ENCODE peak calls at places on chromosomes 16 and 17, in ten cellular contexts. One of them, this sample, is unnamed.

GRCh38 chr17:17120294-17120693 is 78.0 kb downstream of the MPRIP start:
- DNase-seq in gastrocnemius medialis: no peak
- DNase-seq in CD4-positive, alpha-beta T cell: no peak
- DNase-seq in AG04450: no peak
- DNase-seq in ovary: no peak
- DNase-seq in transverse colon: no peak
- DNase-seq in ascending aorta: no peak
- DNase-seq in uterus: no peak
- DNase-seq in effector memory CD4-positive, alpha-beta T cell: no peak
- DNase-seq in CD4-positive, CD25-positive, alpha-beta regulatory T cell: no peak
- DNase-seq in this sample: no peak

GRCh38 chr17:72931163-72931562 is 161.3 kb downstream of the SLC39A11 start:
- DNase-seq in gastrocnemius medialis: no peak
- DNase-seq in CD4-positive, alpha-beta T cell: no peak
- DNase-seq in AG04450: no peak
- DNase-seq in ovary: no peak
- DNase-seq in transverse colon: no peak
- DNase-seq in ascending aorta: no peak
- DNase-seq in uterus: no peak
- DNase-seq in effector memory CD4-positive, alpha-beta T cell: no peak
- DNase-seq in CD4-positive, CD25-positive, alpha-beta regulatory T cell: no peak
- DNase-seq in this sample: no peak

GRCh38 chr17:60102632-60103047 is 23.9 kb upstream of the HEATR6 start:
- DNase-seq in gastrocnemius medialis: no peak
- DNase-seq in CD4-positive, alpha-beta T cell: peak; percentile 8
- DNase-seq in AG04450: no peak
- DNase-seq in ovary: no peak
- DNase-seq in transverse colon: peak; percentile 37
- DNase-seq in ascending aorta: no peak
- DNase-seq in uterus: no peak
- DNase-seq in effector memory CD4-positive, alpha-beta T cell: no peak
- DNase-seq in CD4-positive, CD25-positive, alpha-beta regulatory T cell: no peak
- DNase-seq in this sample: peak; percentile 28

GRCh38 chr16:66899945-66900688 is 18.6 kb downstream of the CDH16 start:
- DNase-seq in gastrocnemius medialis: peak; percentile 98
- DNase-seq in CD4-positive, alpha-beta T cell: no peak
- DNase-seq in AG04450: peak; percentile 53
- DNase-seq in ovary: peak; percentile 92
- DNase-seq in transverse colon: peak; percentile 86
- DNase-seq in ascending aorta: peak; percentile 92
- DNase-seq in uterus: peak; percentile 93
- DNase-seq in effector memory CD4-positive, alpha-beta T cell: no peak
- DNase-seq in CD4-positive, CD25-positive, alpha-beta regulatory T cell: no peak
- DNase-seq in this sample: no peak

GRCh38 chr16:50259334-50260205 is 6.8 kb upstream of the ADCY7 start:
- DNase-seq in gastrocnemius medialis: peak; percentile 73
- DNase-seq in CD4-positive, alpha-beta T cell: no peak
- DNase-seq in AG04450: no peak
- DNase-seq in ovary: peak; percentile 72
- DNase-seq in transverse colon: peak; percentile 38
- DNase-seq in ascending aorta: no peak
- DNase-seq in uterus: no peak
- DNase-seq in effector memory CD4-positive, alpha-beta T cell: no peak
- DNase-seq in CD4-positive, CD25-positive, alpha-beta regulatory T cell: no peak
- DNase-seq in this sample: no peak

GRCh38 chr17:77366558-77367245 is 225.9 kb downstream of the SEC14L1 start:
- DNase-seq in gastrocnemius medialis: no peak
- DNase-seq in CD4-positive, alpha-beta T cell: no peak
- DNase-seq in AG04450: no peak
- DNase-seq in ovary: peak; percentile 58
- DNase-seq in transverse colon: peak; percentile 49
- DNase-seq in ascending aorta: no peak
- DNase-seq in uterus: peak; percentile 25
- DNase-seq in effector memory CD4-positive, alpha-beta T cell: no peak
- DNase-seq in CD4-positive, CD25-positive, alpha-beta regulatory T cell: no peak
- DNase-seq in this sample: no peak

GRCh38 chr17:49951362-49952080 is 17.5 kb upstream of the DLX4 start:
- DNase-seq in gastrocnemius medialis: no peak
- DNase-seq in CD4-positive, alpha-beta T cell: no peak
- DNase-seq in AG04450: no peak
- DNase-seq in ovary: peak; percentile 65
- DNase-seq in transverse colon: no peak
- DNase-seq in ascending aorta: no peak
- DNase-seq in uterus: no peak
- DNase-seq in effector memory CD4-positive, alpha-beta T cell: no peak
- DNase-seq in CD4-positive, CD25-positive, alpha-beta regulatory T cell: no peak
- DNase-seq in this sample: no peak

GRCh38 chr17:14078027-14078426 is 8.7 kb downstream of the COX10 start:
- DNase-seq in gastrocnemius medialis: no peak
- DNase-seq in CD4-positive, alpha-beta T cell: no peak
- DNase-seq in AG04450: no peak
- DNase-seq in ovary: no peak
- DNase-seq in transverse colon: no peak
- DNase-seq in ascending aorta: no peak
- DNase-seq in uterus: no peak
- DNase-seq in effector memory CD4-positive, alpha-beta T cell: no peak
- DNase-seq in CD4-positive, CD25-positive, alpha-beta regulatory T cell: no peak
- DNase-seq in this sample: no peak

GRCh38 chr17:51890710-51891109 is 267.8 kb downstream of the CA10 start:
- DNase-seq in gastrocnemius medialis: no peak
- DNase-seq in CD4-positive, alpha-beta T cell: no peak
- DNase-seq in AG04450: no peak
- DNase-seq in ovary: no peak
- DNase-seq in transverse colon: no peak
- DNase-seq in ascending aorta: no peak
- DNase-seq in uterus: no peak
- DNase-seq in effector memory CD4-positive, alpha-beta T cell: no peak
- DNase-seq in CD4-positive, CD25-positive, alpha-beta regulatory T cell: no peak
- DNase-seq in this sample: no peak

GRCh38 chr16:21081329-21081728 is 69.3 kb downstream of the DNAH3 start:
- DNase-seq in gastrocnemius medialis: no peak
- DNase-seq in CD4-positive, alpha-beta T cell: no peak
- DNase-seq in AG04450: no peak
- DNase-seq in ovary: no peak
- DNase-seq in transverse colon: no peak
- DNase-seq in ascending aorta: no peak
- DNase-seq in uterus: no peak
- DNase-seq in effector memory CD4-positive, alpha-beta T cell: no peak
- DNase-seq in CD4-positive, CD25-positive, alpha-beta regulatory T cell: no peak
- DNase-seq in this sample: no peak

GRCh38 chr16:56354016-56354415 is 71.3 kb downstream of the AMFR start:
- DNase-seq in gastrocnemius medialis: no peak
- DNase-seq in CD4-positive, alpha-beta T cell: no peak
- DNase-seq in AG04450: no peak
- DNase-seq in ovary: peak; percentile 10
- DNase-seq in transverse colon: peak; percentile 4
- DNase-seq in ascending aorta: peak; percentile 48
- DNase-seq in uterus: peak; percentile 6
- DNase-seq in effector memory CD4-positive, alpha-beta T cell: no peak
- DNase-seq in CD4-positive, CD25-positive, alpha-beta regulatory T cell: no peak
- DNase-seq in this sample: no peak

GRCh38 chr16:89326721-89327120 is 109.2 kb downstream of the ZNF778 start:
- DNase-seq in gastrocnemius medialis: no peak
- DNase-seq in CD4-positive, alpha-beta T cell: no peak
- DNase-seq in AG04450: no peak
- DNase-seq in ovary: no peak
- DNase-seq in transverse colon: no peak
- DNase-seq in ascending aorta: no peak
- DNase-seq in uterus: no peak
- DNase-seq in effector memory CD4-positive, alpha-beta T cell: no peak
- DNase-seq in CD4-positive, CD25-positive, alpha-beta regulatory T cell: no peak
- DNase-seq in this sample: no peak

GRCh38 chr17:67376892-67377726 is at the start of gene PITPNC1:
- DNase-seq in gastrocnemius medialis: peak; percentile 54
- DNase-seq in CD4-positive, alpha-beta T cell: peak; percentile 84
- DNase-seq in AG04450: peak; percentile 61
- DNase-seq in ovary: peak; percentile 86
- DNase-seq in transverse colon: peak; percentile 87
- DNase-seq in ascending aorta: peak; percentile 92
- DNase-seq in uterus: peak; percentile 81
- DNase-seq in effector memory CD4-positive, alpha-beta T cell: peak; percentile 83
- DNase-seq in CD4-positive, CD25-positive, alpha-beta regulatory T cell: peak; percentile 78
- DNase-seq in this sample: peak; percentile 91

GRCh38 chr16:70252355-70252988 is 732 bp upstream of the EXOSC6 start:
- DNase-seq in gastrocnemius medialis: no peak
- DNase-seq in CD4-positive, alpha-beta T cell: no peak
- DNase-seq in AG04450: no peak
- DNase-seq in ovary: no peak
- DNase-seq in transverse colon: no peak
- DNase-seq in ascending aorta: no peak
- DNase-seq in uterus: no peak
- DNase-seq in effector memory CD4-positive, alpha-beta T cell: no peak
- DNase-seq in CD4-positive, CD25-positive, alpha-beta regulatory T cell: no peak
- DNase-seq in this sample: no peak

GRCh38 chr16:67857547-67858233 is 10.2 kb upstream of the CENPT start:
- DNase-seq in gastrocnemius medialis: peak; percentile 91
- DNase-seq in CD4-positive, alpha-beta T cell: peak; percentile 16
- DNase-seq in AG04450: peak; percentile 48
- DNase-seq in ovary: no peak
- DNase-seq in transverse colon: peak; percentile 75
- DNase-seq in ascending aorta: peak; percentile 92
- DNase-seq in uterus: peak; percentile 82
- DNase-seq in effector memory CD4-positive, alpha-beta T cell: peak; percentile 46
- DNase-seq in CD4-positive, CD25-positive, alpha-beta regulatory T cell: no peak
- DNase-seq in this sample: no peak

GRCh38 chr16:53091508-53092211 is 36.9 kb downstream of the CHD9 start:
- DNase-seq in gastrocnemius medialis: peak; percentile 61
- DNase-seq in CD4-positive, alpha-beta T cell: no peak
- DNase-seq in AG04450: peak; percentile 71
- DNase-seq in ovary: no peak
- DNase-seq in transverse colon: peak; percentile 42
- DNase-seq in ascending aorta: peak; percentile 76
- DNase-seq in uterus: peak; percentile 77
- DNase-seq in effector memory CD4-positive, alpha-beta T cell: no peak
- DNase-seq in CD4-positive, CD25-positive, alpha-beta regulatory T cell: no peak
- DNase-seq in this sample: peak; percentile 63

GRCh38 chr17:2789700-2790099 is 6.5 kb upstream of the RAP1GAP2 start:
- DNase-seq in gastrocnemius medialis: no peak
- DNase-seq in CD4-positive, alpha-beta T cell: no peak
- DNase-seq in AG04450: no peak
- DNase-seq in ovary: no peak
- DNase-seq in transverse colon: no peak
- DNase-seq in ascending aorta: no peak
- DNase-seq in uterus: no peak
- DNase-seq in effector memory CD4-positive, alpha-beta T cell: no peak
- DNase-seq in CD4-positive, CD25-positive, alpha-beta regulatory T cell: no peak
- DNase-seq in this sample: no peak

GRCh38 chr17:40615989-40616476 is 31.6 kb downstream of the SMARCE1 start:
- DNase-seq in gastrocnemius medialis: no peak
- DNase-seq in CD4-positive, alpha-beta T cell: no peak
- DNase-seq in AG04450: no peak
- DNase-seq in ovary: no peak
- DNase-seq in transverse colon: no peak
- DNase-seq in ascending aorta: no peak
- DNase-seq in uterus: no peak
- DNase-seq in effector memory CD4-positive, alpha-beta T cell: no peak
- DNase-seq in CD4-positive, CD25-positive, alpha-beta regulatory T cell: no peak
- DNase-seq in this sample: no peak

GRCh38 chr17:40615295-40615988 is 32.2 kb downstream of the SMARCE1 start:
- DNase-seq in gastrocnemius medialis: no peak
- DNase-seq in CD4-positive, alpha-beta T cell: peak; percentile 44
- DNase-seq in AG04450: no peak
- DNase-seq in ovary: peak; percentile 59
- DNase-seq in transverse colon: peak; percentile 59
- DNase-seq in ascending aorta: no peak
- DNase-seq in uterus: peak; percentile 55
- DNase-seq in effector memory CD4-positive, alpha-beta T cell: no peak
- DNase-seq in CD4-positive, CD25-positive, alpha-beta regulatory T cell: peak; percentile 42
- DNase-seq in this sample: peak; percentile 76

GRCh38 chr17:40616592-40616991 is 31.0 kb downstream of the SMARCE1 start:
- DNase-seq in gastrocnemius medialis: no peak
- DNase-seq in CD4-positive, alpha-beta T cell: no peak
- DNase-seq in AG04450: no peak
- DNase-seq in ovary: no peak
- DNase-seq in transverse colon: no peak
- DNase-seq in ascending aorta: no peak
- DNase-seq in uterus: no peak
- DNase-seq in effector memory CD4-positive, alpha-beta T cell: no peak
- DNase-seq in CD4-positive, CD25-positive, alpha-beta regulatory T cell: no peak
- DNase-seq in this sample: no peak

GRCh38 chr17:40618754-40619625 is 28.6 kb downstream of the SMARCE1 start:
- DNase-seq in gastrocnemius medialis: no peak
- DNase-seq in CD4-positive, alpha-beta T cell: no peak
- DNase-seq in AG04450: no peak
- DNase-seq in ovary: no peak
- DNase-seq in transverse colon: no peak
- DNase-seq in ascending aorta: no peak
- DNase-seq in uterus: no peak
- DNase-seq in effector memory CD4-positive, alpha-beta T cell: no peak
- DNase-seq in CD4-positive, CD25-positive, alpha-beta regulatory T cell: no peak
- DNase-seq in this sample: no peak

GRCh38 chr17:40617678-40618240 is 29.9 kb downstream of the SMARCE1 start:
- DNase-seq in gastrocnemius medialis: no peak
- DNase-seq in CD4-positive, alpha-beta T cell: no peak
- DNase-seq in AG04450: no peak
- DNase-seq in ovary: no peak
- DNase-seq in transverse colon: no peak
- DNase-seq in ascending aorta: no peak
- DNase-seq in uterus: no peak
- DNase-seq in effector memory CD4-positive, alpha-beta T cell: no peak
- DNase-seq in CD4-positive, CD25-positive, alpha-beta regulatory T cell: no peak
- DNase-seq in this sample: no peak
- H3K27me3 ChIP-seq in gastrocnemius medialis: peaks cover 29% of the 10 kb centered on the region
- H3K27me3 ChIP-seq in CD4-positive, alpha-beta T cell: no peaks in the 10 kb centered on the region
- H3K27me3 ChIP-seq in AG04450: peaks cover 27% of the 10 kb centered on the region
- H3K27me3 ChIP-seq in ovary: no peaks in the 10 kb centered on the region
- H3K27me3 ChIP-seq in transverse colon: no peaks in the 10 kb centered on the region
- H3K27me3 ChIP-seq in ascending aorta: no peaks in the 10 kb centered on the region
- H3K27me3 ChIP-seq in uterus: no peaks in the 10 kb centered on the region
- H3K27me3 ChIP-seq in effector memory CD4-positive, alpha-beta T cell: no peaks in the 10 kb centered on the region
- H3K27me3 ChIP-seq in CD4-positive, CD25-positive, alpha-beta regulatory T cell: no peaks in the 10 kb centered on the region
- H3K27me3 ChIP-seq in this sample: no peaks in the 10 kb centered on the region

GRCh38 chr16:702341-702740 is 3.3 kb downstream of the FBXL16 start:
- DNase-seq in gastrocnemius medialis: no peak
- DNase-seq in CD4-positive, alpha-beta T cell: no peak
- DNase-seq in AG04450: no peak
- DNase-seq in ovary: no peak
- DNase-seq in transverse colon: no peak
- DNase-seq in ascending aorta: no peak
- DNase-seq in uterus: no peak
- DNase-seq in effector memory CD4-positive, alpha-beta T cell: no peak
- DNase-seq in CD4-positive, CD25-positive, alpha-beta regulatory T cell: no peak
- DNase-seq in this sample: no peak
- H3K27me3 ChIP-seq in gastrocnemius medialis: peaks cover 79% of the 10 kb centered on the region
- H3K27me3 ChIP-seq in CD4-positive, alpha-beta T cell: peaks cover 53% of the 10 kb centered on the region
- H3K27me3 ChIP-seq in AG04450: peaks cover 65% of the 10 kb centered on the region
- H3K27me3 ChIP-seq in ovary: peaks cover 7% of the 10 kb centered on the region
- H3K27me3 ChIP-seq in transverse colon: peaks cover 89% of the 10 kb centered on the region
- H3K27me3 ChIP-seq in ascending aorta: peaks cover 33% of the 10 kb centered on the region
- H3K27me3 ChIP-seq in uterus: peaks cover 27% of the 10 kb centered on the region
- H3K27me3 ChIP-seq in effector memory CD4-positive, alpha-beta T cell: peaks cover 50% of the 10 kb centered on the region
- H3K27me3 ChIP-seq in CD4-positive, CD25-positive, alpha-beta regulatory T cell: peaks cover 6% of the 10 kb centered on the region
- H3K27me3 ChIP-seq in this sample: no peaks in the 10 kb centered on the region

GRCh38 chr17:74939534-74939933 is 3.8 kb downstream of the OTOP3 start:
- DNase-seq in gastrocnemius medialis: no peak
- DNase-seq in CD4-positive, alpha-beta T cell: no peak
- DNase-seq in AG04450: no peak
- DNase-seq in ovary: no peak
- DNase-seq in transverse colon: no peak
- DNase-seq in ascending aorta: no peak
- DNase-seq in uterus: no peak
- DNase-seq in effector memory CD4-positive, alpha-beta T cell: no peak
- DNase-seq in CD4-positive, CD25-positive, alpha-beta regulatory T cell: no peak
- DNase-seq in this sample: no peak
- H3K27me3 ChIP-seq in gastrocnemius medialis: peaks cover 36% of the 10 kb centered on the region
- H3K27me3 ChIP-seq in CD4-positive, alpha-beta T cell: peaks cover 33% of the 10 kb centered on the region
- H3K27me3 ChIP-seq in AG04450: peaks cover 67% of the 10 kb centered on the region
- H3K27me3 ChIP-seq in ovary: peaks cover 5% of the 10 kb centered on the region
- H3K27me3 ChIP-seq in transverse colon: peaks cover 88% of the 10 kb centered on the region
- H3K27me3 ChIP-seq in ascending aorta: peaks cover 19% of the 10 kb centered on the region
- H3K27me3 ChIP-seq in uterus: peaks cover 24% of the 10 kb centered on the region
- H3K27me3 ChIP-seq in effector memory CD4-positive, alpha-beta T cell: peaks cover 25% of the 10 kb centered on the region
- H3K27me3 ChIP-seq in CD4-positive, CD25-positive, alpha-beta regulatory T cell: peaks cover 17% of the 10 kb centered on the region
- H3K27me3 ChIP-seq in this sample: no peaks in the 10 kb centered on the region

GRCh38 chr17:83012161-83012800 is 67.1 kb upstream of the METRNL start:
- DNase-seq in gastrocnemius medialis: no peak
- DNase-seq in CD4-positive, alpha-beta T cell: no peak
- DNase-seq in AG04450: no peak
- DNase-seq in ovary: no peak
- DNase-seq in transverse colon: no peak
- DNase-seq in ascending aorta: no peak
- DNase-seq in uterus: no peak
- DNase-seq in effector memory CD4-positive, alpha-beta T cell: no peak
- DNase-seq in CD4-positive, CD25-positive, alpha-beta regulatory T cell: no peak
- DNase-seq in this sample: no peak
- H3K27me3 ChIP-seq in gastrocnemius medialis: no peaks in the 10 kb centered on the region
- H3K27me3 ChIP-seq in CD4-positive, alpha-beta T cell: no peaks in the 10 kb centered on the region
- H3K27me3 ChIP-seq in AG04450: no peaks in the 10 kb centered on the region
- H3K27me3 ChIP-seq in ovary: no peaks in the 10 kb centered on the region
- H3K27me3 ChIP-seq in transverse colon: no peaks in the 10 kb centered on the region
- H3K27me3 ChIP-seq in ascending aorta: no peaks in the 10 kb centered on the region
- H3K27me3 ChIP-seq in uterus: no peaks in the 10 kb centered on the region
- H3K27me3 ChIP-seq in effector memory CD4-positive, alpha-beta T cell: no peaks in the 10 kb centered on the region
- H3K27me3 ChIP-seq in CD4-positive, CD25-positive, alpha-beta regulatory T cell: no peaks in the 10 kb centered on the region
- H3K27me3 ChIP-seq in this sample: no peaks in the 10 kb centered on the region